ENCODE peak calls at places on chromosomes 6 and 20, in eight cellular contexts. J is astrocyte, P is left lung, Q is endothelial cell of umbilical vein, U is GM12878, K is sigmoid colon, M is upper lobe of right lung, H is testis. F is an unnamed sample.
A peak's percentile ranks its signal among the peaks of the same experiment; 100 is the strongest.

GRCh38 chr6:49713346-49713745 is at the start of gene CRISP2:
- DNase-seq in J (no peak), P (peak; percentile 42), Q (no peak), U (no peak), K (no peak), M (no peak), H (peak; percentile 52), F (no peak)

GRCh38 chr6:38375341-38375740 is 264.4 kb downstream of the BTBD9 start:
- DNase-seq in J (no peak), P (no peak), Q (no peak), U (no peak), K (no peak), M (no peak), H (no peak), F (no peak)

GRCh38 chr6:122730775-122731386 is 48.6 kb upstream of the FABP7 start:
- DNase-seq in J (no peak), P (no peak), Q (peak; percentile 28), U (no peak), K (no peak), M (no peak), H (no peak), F (no peak)

GRCh38 chr6:119541132-119541905 is 191.8 kb upstream of the MAN1A1 start:
- DNase-seq in J (peak; percentile 99), P (no peak), Q (no peak), U (no peak), K (no peak), M (no peak), H (no peak), F (peak; percentile 98)

GRCh38 chr20:22861990-22862389 is 173.1 kb upstream of the SSTR4 start:
- DNase-seq in J (no peak), P (peak; percentile 64), Q (peak; percentile 74), U (no peak), K (no peak), M (no peak), H (no peak), F (no peak)

GRCh38 chr20:37984018-37984785 is 49.1 kb downstream of the TTI1 start:
- DNase-seq in J (no peak), P (no peak), Q (no peak), U (no peak), K (no peak), M (no peak), H (peak; percentile 67), F (no peak)

GRCh38 chr6:149169761-149170359 is 147.7 kb upstream of the TAB2 start:
- DNase-seq in J (peak; percentile 26), P (no peak), Q (no peak), U (no peak), K (no peak), M (no peak), H (no peak), F (no peak)

GRCh38 chr6:72551470-72551869 is 70.4 kb upstream of the KCNQ5 start:
- DNase-seq in J (no peak), P (no peak), Q (no peak), U (no peak), K (no peak), M (no peak), H (no peak), F (no peak)

GRCh38 chr6:63660737-63661136 is 25.1 kb downstream of the PHF3 start:
- DNase-seq in J (no peak), P (no peak), Q (no peak), U (no peak), K (no peak), M (no peak), H (no peak), F (no peak)

DNA sequence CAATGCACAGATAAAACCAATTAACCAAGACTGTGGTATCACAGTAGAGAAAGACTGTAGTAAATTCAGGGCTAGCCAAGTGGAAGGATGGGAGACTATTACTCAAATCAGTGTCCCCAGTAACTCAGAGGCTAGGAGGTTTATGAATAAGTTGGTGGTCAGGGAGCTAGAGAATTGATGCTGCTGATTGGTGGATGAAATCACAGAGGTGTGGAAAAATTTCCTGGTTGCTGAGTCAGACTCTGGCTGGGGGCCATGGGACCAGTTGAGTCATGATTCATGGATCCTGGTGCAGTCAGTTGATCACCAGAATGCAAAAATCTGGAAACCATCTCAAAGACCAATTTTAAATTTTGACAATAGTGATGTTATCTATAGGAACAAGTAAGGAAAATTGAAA is 555.9 kb downstream of the C6orf118 start:
- DNase-seq in J (peak; percentile 85), P (no peak), Q (no peak), U (no peak), K (no peak), M (no peak), H (no peak), F (no peak)
- H3K9me3 ChIP-seq in J (no peaks in the 10 kb centered on the region), P (no peaks in the 10 kb centered on the region), Q (peaks cover 2% of the 10 kb centered on the region), U (no peaks in the 10 kb centered on the region), K (no peaks in the 10 kb centered on the region), M (no peaks in the 10 kb centered on the region), H (no peaks in the 10 kb centered on the region), F (peaks cover 36% of the 10 kb centered on the region)

DNA sequence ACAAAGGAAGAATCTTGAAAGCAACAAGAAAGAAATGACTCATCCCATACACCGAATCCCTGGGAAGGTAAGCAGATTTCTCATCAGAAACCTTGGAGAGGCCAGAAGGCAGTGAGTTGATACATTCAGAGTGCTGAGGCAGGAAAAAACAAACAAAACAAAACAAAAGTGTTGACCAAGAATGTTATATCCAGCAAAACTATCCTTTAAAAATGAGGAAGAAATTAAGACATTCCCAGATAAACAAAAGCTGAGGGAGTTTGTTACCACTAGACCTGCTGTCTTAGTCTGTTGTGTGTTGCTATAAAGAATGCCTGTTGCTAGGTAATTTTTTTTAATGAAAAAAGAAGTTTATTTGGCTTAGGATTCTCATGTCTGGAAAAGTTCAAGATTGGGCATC is 33.7 kb upstream of the PPP1R3G start:
- DNase-seq in J (no peak), P (no peak), Q (no peak), U (no peak), K (no peak), M (no peak), H (no peak), F (no peak)
- H3K9me3 ChIP-seq in J (peaks cover 7% of the 10 kb centered on the region), P (no peaks in the 10 kb centered on the region), Q (no peaks in the 10 kb centered on the region), U (peaks cover 5% of the 10 kb centered on the region), K (no peaks in the 10 kb centered on the region), M (no peaks in the 10 kb centered on the region), H (no peaks in the 10 kb centered on the region), F (peaks cover 9% of the 10 kb centered on the region)

GRCh38 chr20:49285813-49286494 is 8.1 kb upstream of the ZNFX1 start:
- DNase-seq in J (no peak), P (no peak), Q (no peak), U (no peak), K (no peak), M (no peak), H (no peak), F (no peak)
- H3K9me3 ChIP-seq in J (peaks cover 16% of the 10 kb centered on the region), P (peaks cover 5% of the 10 kb centered on the region), Q (no peaks in the 10 kb centered on the region), U (peaks cover 35% of the 10 kb centered on the region), K (peaks cover 18% of the 10 kb centered on the region), M (peaks cover 24% of the 10 kb centered on the region), H (no peaks in the 10 kb centered on the region), F (peaks cover 36% of the 10 kb centered on the region)

GRCh38 chr6:109359248-109359647 is 23.0 kb downstream of the CD164 start:
- DNase-seq in J (no peak), P (no peak), Q (no peak), U (no peak), K (no peak), M (no peak), H (no peak), F (no peak)
- H3K9me3 ChIP-seq in J (peaks cover 4% of the 10 kb centered on the region), P (no peaks in the 10 kb centered on the region), Q (no peaks in the 10 kb centered on the region), U (peaks cover 5% of the 10 kb centered on the region), K (peaks cover 3% of the 10 kb centered on the region), M (no peaks in the 10 kb centered on the region), H (no peaks in the 10 kb centered on the region), F (no peaks in the 10 kb centered on the region)

GRCh38 chr20:60976913-60977312 is 275.1 kb upstream of the CDH4 start:
- DNase-seq in J (no peak), P (no peak), Q (no peak), U (no peak), K (no peak), M (no peak), H (no peak), F (no peak)
- H3K9me3 ChIP-seq in J (no peaks in the 10 kb centered on the region), P (no peaks in the 10 kb centered on the region), Q (peaks cover 15% of the 10 kb centered on the region), U (no peaks in the 10 kb centered on the region), K (peaks cover 8% of the 10 kb centered on the region), M (no peaks in the 10 kb centered on the region), H (no peaks in the 10 kb centered on the region), F (no peaks in the 10 kb centered on the region)

F was measured in AG04450.